ENCODE peak calls at places on chromosomes 1 and 21, in five cellular contexts. Z is pancreas, G is body of pancreas, B is IMR-90, J is H1. C is an unnamed sample.

GRCh38 chr1:56516539-56517252 is 62.7 kb downstream of the PLPP3 start:
- DNase-seq in G (peak; percentile 62), B (peak; percentile 65), J (no peak), Z (no peak), C (no peak)

GRCh38 chr1:159091547-159092397 is 15.2 kb upstream of the AIM2 start:
- DNase-seq in B (peak; percentile 86), G (no peak), Z (no peak), J (no peak), C (no peak)

GRCh38 chr1:94504601-94505000 is 37.0 kb downstream of the F3 start:
- DNase-seq in B (no peak), G (no peak), J (no peak), Z (no peak), C (no peak)

GRCh38 chr1:29258974-29259801 is 22.9 kb downstream of the PTPRU start:
- DNase-seq in Z (no peak), J (no peak), B (no peak), G (no peak), C (peak; percentile 58)

GRCh38 chr1:244304156-244304555 is 147.6 kb downstream of the ADSS2 start:
- DNase-seq in G (no peak), Z (no peak), J (no peak), B (no peak), C (no peak)

GRCh38 chr1:96309783-96310182 is 411.8 kb upstream of the PTBP2 start:
- DNase-seq in B (peak; percentile 81), J (no peak), Z (no peak), G (peak; percentile 7), C (no peak)

GRCh38 chr1:221415626-221416025 is 326.3 kb downstream of the DUSP10 start:
- DNase-seq in J (no peak), B (no peak), G (no peak), Z (no peak), C (no peak)

GRCh38 chr1:185348296-185348695 is 31.3 kb upstream of the IVNS1ABP start:
- DNase-seq in J (no peak), Z (no peak), G (no peak), B (no peak), C (no peak)

GRCh38 chr1:18673976-18674375 is 43.3 kb downstream of the PAX7 start:
- DNase-seq in G (no peak), Z (no peak), B (no peak), J (no peak), C (no peak)

GRCh38 chr1:11211925-11212587 is 22.9 kb downstream of the ANGPTL7 start:
- DNase-seq in B (no peak), G (no peak), Z (no peak), J (no peak), C (no peak)

GRCh38 chr21:43836616-43837015 is 28.4 kb upstream of the AGPAT3 start:
- DNase-seq in J (no peak), B (no peak), G (no peak), Z (peak; percentile 5), C (no peak)

GRCh38 chr1:1440941-1441888 is 5.7 kb downstream of the VWA1 start:
- DNase-seq in B (no peak), Z (peak; percentile 87), G (peak; percentile 72), J (no peak), C (no peak)

GRCh38 chr1:169367096-169367685 is 406 bp downstream of the NME7 start:
- DNase-seq in B (no peak), J (no peak), G (no peak), Z (no peak), C (no peak)

GRCh38 chr1:12616709-12617373 is 1.2 kb downstream of the DHRS3 start:
- DNase-seq in Z (peak; percentile 85), G (peak; percentile 58), J (no peak), B (no peak), C (peak; percentile 81)

GRCh38 chr1:71561206-71561605 is 480.4 kb upstream of the ZRANB2 start:
- DNase-seq in Z (no peak), J (no peak), G (no peak), B (peak; percentile 44), C (no peak)

GRCh38 chr21:45078877-45079281 is 4.5 kb downstream of the ADARB1 start:
- DNase-seq in B (peak; percentile 85), J (no peak), G (no peak), Z (no peak), C (peak; percentile 60)

GRCh38 chr21:38477241-38477640 is 21.0 kb downstream of the ERG start:
- DNase-seq in Z (no peak), G (no peak), J (no peak), B (no peak), C (no peak)

GRCh38 chr1:72649974-72650373 is 367.6 kb upstream of the NEGR1 start:
- DNase-seq in Z (no peak), J (no peak), B (peak; percentile 0), G (no peak), C (no peak)

GRCh38 chr1:63630238-63630637 is 37.0 kb downstream of the PGM1 start:
- DNase-seq in Z (no peak), J (no peak), G (no peak), B (no peak), C (no peak)

GRCh38 chr21:38202811-38203210 is 54.0 kb upstream of the KCNJ15 start:
- DNase-seq in Z (no peak), G (no peak), B (no peak), J (no peak), C (no peak)

GRCh38 chr1:119141020-119141424 is 569 bp upstream of the WARS2 start:
- DNase-seq in Z (peak; percentile 24), J (no peak), G (peak; percentile 16), B (no peak), C (peak; percentile 67)

GRCh38 chr1:121558514-121558913 is 373.7 kb downstream of the SRGAP2C start:
- DNase-seq in G (no peak), Z (no peak), B (peak; percentile 90), J (no peak), C (no peak)

GRCh38 chr1:18149113-18149641 is 41.6 kb downstream of the IGSF21 start:
- DNase-seq in B (no peak), J (no peak), Z (no peak), G (peak; percentile 27), C (no peak)

GRCh38 chr21:45516671-45517151 is 25.5 kb downstream of the SLC19A1 start:
- DNase-seq in Z (peak; percentile 45), J (no peak), B (no peak), G (no peak), C (peak; percentile 52)

GRCh38 chr1:38500352-38500751 is 359.2 kb downstream of the RRAGC start:
- DNase-seq in J (no peak), Z (no peak), B (no peak), G (no peak), C (no peak)
- TF ChIP-seq CTCF in J (peak; percentile 1), Z (no peak), B (peak; percentile 8), G (no peak), C (no peak)

GRCh38 chr1:235998812-235999211 is 66.1 kb downstream of the NID1 start:
- DNase-seq in B (no peak), Z (no peak), J (no peak), G (no peak), C (no peak)

GRCh38 chr1:235997916-235998315 is 67.0 kb downstream of the NID1 start:
- DNase-seq in G (no peak), J (no peak), Z (no peak), B (no peak), C (no peak)

GRCh38 chr1:236000781-236001180 is 64.1 kb downstream of the NID1 start:
- DNase-seq in G (no peak), J (no peak), Z (no peak), B (no peak), C (no peak)

GRCh38 chr1:235997049-235997448 is 67.8 kb downstream of the NID1 start:
- DNase-seq in B (no peak), Z (no peak), J (no peak), G (no peak), C (no peak)

GRCh38 chr1:235999259-235999925 is 65.5 kb downstream of the NID1 start:
- DNase-seq in J (no peak), G (no peak), Z (no peak), B (peak; percentile 99), C (no peak)
- H3K27ac ChIP-seq in J (no peak overlapping the region), G (no peak overlapping the region), Z (no peak overlapping the region), B (peak overlapping the region; percentile 90), C (peak overlapping the region; percentile 13)

GRCh38 chr1:27954186-27954585 is 5.6 kb upstream of the XKR8 start:
- DNase-seq in J (no peak), G (no peak), B (no peak), Z (no peak), C (no peak)

GRCh38 chr1:27952147-27952546 is 7.6 kb upstream of the XKR8 start:
- DNase-seq in Z (no peak), J (no peak), B (no peak), G (no peak), C (no peak)

GRCh38 chr1:27949027-27949426 is 10.7 kb upstream of the XKR8 start:
- DNase-seq in B (no peak), J (no peak), Z (no peak), G (no peak), C (no peak)

GRCh38 chr1:27955076-27955475 is 4.7 kb upstream of the XKR8 start:
- DNase-seq in G (no peak), J (no peak), B (no peak), Z (no peak), C (no peak)

GRCh38 chr1:27951396-27951795 is 8.4 kb upstream of the XKR8 start:
- DNase-seq in B (no peak), J (no peak), Z (no peak), G (no peak), C (no peak)
- TF ChIP-seq CTCF in B (no peak), J (no peak), Z (no peak), G (no peak), C (no peak)

GRCh38 chr1:4653796-4654715 is at the start of gene AJAP1:
- DNase-seq in Z (peak; percentile 72), B (no peak), G (no peak), J (no peak), C (no peak)

GRCh38 chr1:4655674-4656532 is 1.5 kb downstream of the AJAP1 start:
- DNase-seq in G (peak; percentile 61), J (no peak), Z (peak; percentile 82), B (no peak), C (peak; percentile 73)

GRCh38 chr1:4656533-4657140 is 2.2 kb downstream of the AJAP1 start:
- DNase-seq in J (no peak), G (no peak), Z (no peak), B (no peak), C (no peak)

GRCh38 chr1:4653328-4653660 is 1.1 kb upstream of the AJAP1 start:
- DNase-seq in B (no peak), G (no peak), Z (no peak), J (no peak), C (no peak)

DNA sequence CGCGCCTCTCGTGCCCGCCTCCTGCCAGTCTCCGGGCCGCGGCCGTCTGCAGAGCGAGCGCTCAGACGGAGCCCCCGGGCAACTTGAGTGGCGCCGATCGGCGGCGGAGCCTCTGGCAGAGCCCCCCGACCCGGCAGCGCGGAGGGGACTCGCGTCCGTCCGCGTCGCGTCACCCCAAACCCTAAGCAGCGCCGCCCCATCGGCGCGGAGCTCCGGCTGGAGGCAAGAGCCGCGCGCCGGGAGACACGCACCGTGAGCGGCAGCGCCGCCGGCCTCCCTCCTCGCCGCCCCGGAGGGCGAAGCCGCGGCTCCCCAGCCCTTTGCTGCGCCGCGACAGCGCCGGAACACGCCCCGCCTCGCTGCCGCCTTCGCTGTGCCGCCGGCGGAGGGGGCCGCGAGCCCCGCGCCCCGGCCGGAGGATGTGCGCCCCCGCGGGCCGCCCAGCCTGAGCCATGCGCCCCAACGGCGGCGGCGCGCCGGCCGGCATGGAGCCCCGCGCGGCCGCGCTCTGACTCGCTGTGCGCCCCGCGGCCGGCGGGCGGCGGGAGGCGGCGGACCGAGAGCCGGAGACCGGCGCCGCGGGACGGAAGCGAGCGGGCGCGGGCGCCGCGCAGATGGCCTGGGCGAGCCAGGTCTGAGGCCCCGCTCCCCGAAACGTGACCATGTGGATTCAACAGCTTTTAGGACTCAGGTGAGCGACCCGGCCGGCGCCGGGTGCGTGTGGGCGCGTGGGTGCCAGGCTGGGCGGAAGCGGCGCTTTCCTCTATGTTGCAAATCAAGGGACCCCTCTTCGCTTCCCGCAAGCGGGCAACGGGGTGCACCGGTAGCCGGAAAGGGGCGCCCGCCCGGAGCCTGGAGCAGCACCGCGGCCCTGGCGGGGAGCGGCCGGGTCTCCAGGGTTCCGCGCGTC is 610 bp downstream of the AJAP1 start:
- DNase-seq in Z (no peak), B (no peak), J (no peak), G (no peak), C (no peak)
- H3K27ac ChIP-seq in Z (no peak overlapping the region), B (no peak overlapping the region), J (no peak overlapping the region), G (no peak overlapping the region), C (no peak overlapping the region)

C was measured in sigmoid colon.